ENCODE peak calls at places on chromosomes 16 and 17, in four cellular contexts. J, R, E and V are unnamed samples.

GRCh38 chr17:79950711-79951110 is 85.0 kb downstream of the TBC1D16 start:
- DNase-seq in J (no peak), E (no peak), R (no peak), V (no peak)

GRCh38 chr16:9033125-9033830 is 58.2 kb upstream of the HAPSTR1 start:
- DNase-seq in E (peak; percentile 41), J (no peak), R (peak; percentile 85), V (peak; percentile 28)

GRCh38 chr16:11250091-11250785 is 5.8 kb downstream of the SOCS1 start:
- DNase-seq in R (peak; percentile 27), E (no peak), J (no peak), V (no peak)

GRCh38 chr17:76696763-76697701 is 13.7 kb downstream of the MXRA7 start:
- DNase-seq in J (no peak), R (no peak), E (peak; percentile 76), V (no peak)

GRCh38 chr16:67244387-67245188 is 2.7 kb downstream of the FHOD1 start:
- DNase-seq in R (peak; percentile 88), J (peak; percentile 97), E (peak; percentile 76), V (peak; percentile 74)

GRCh38 chr17:4881761-4882555 is 17.4 kb upstream of the C17orf107 start:
- DNase-seq in E (peak; percentile 52), R (peak; percentile 61), J (no peak), V (peak; percentile 23)

GRCh38 chr17:74972107-74972972 is at the start of gene HID1:
- DNase-seq in R (no peak), E (peak; percentile 39), J (peak; percentile 75), V (peak; percentile 56)

GRCh38 chr17:2797632-2798031 is 1.4 kb downstream of the RAP1GAP2 start:
- DNase-seq in R (no peak), J (no peak), E (no peak), V (no peak)

GRCh38 chr17:69607162-69607834 is 192.8 kb downstream of the MAP2K6 start:
- DNase-seq in R (peak; percentile 91), E (peak; percentile 89), J (no peak), V (peak; percentile 33)

GRCh38 chr17:77002103-77003045 is 134.2 kb downstream of the MGAT5B start:
- DNase-seq in R (peak; percentile 55), E (no peak), J (no peak), V (no peak)

GRCh38 chr17:17080781-17081180 is 38.5 kb downstream of the MPRIP start:
- DNase-seq in J (no peak), E (no peak), R (no peak), V (no peak)

GRCh38 chr16:82643936-82644630 is 17.3 kb downstream of the CDH13 start:
- DNase-seq in R (no peak), E (no peak), J (no peak), V (no peak)

GRCh38 chr17:27531469-27531948 is 75.3 kb downstream of the KSR1 start:
- DNase-seq in J (no peak), E (no peak), R (no peak), V (no peak)

GRCh38 chr17:40224707-40225092 is 5.6 kb downstream of the WIPF2 start:
- DNase-seq in J (no peak), E (no peak), R (peak; percentile 4), V (no peak)

GRCh38 chr17:11296994-11297393 is 56.0 kb downstream of the SHISA6 start:
- DNase-seq in R (peak; percentile 2), J (no peak), E (no peak), V (peak; percentile 6)

GRCh38 chr16:27482397-27483082 is 67.2 kb downstream of the GTF3C1 start:
- DNase-seq in J (no peak), R (no peak), E (no peak), V (no peak)

GRCh38 chr16:27485811-27486210 is 63.9 kb downstream of the GTF3C1 start:
- DNase-seq in J (no peak), R (no peak), E (no peak), V (no peak)

GRCh38 chr16:27485126-27485525 is 64.6 kb downstream of the GTF3C1 start:
- DNase-seq in R (no peak), E (no peak), J (no peak), V (no peak)

GRCh38 chr16:27483083-27483437 is 66.7 kb downstream of the GTF3C1 start:
- DNase-seq in J (no peak), R (peak; percentile 55), E (no peak), V (no peak)

DNA sequence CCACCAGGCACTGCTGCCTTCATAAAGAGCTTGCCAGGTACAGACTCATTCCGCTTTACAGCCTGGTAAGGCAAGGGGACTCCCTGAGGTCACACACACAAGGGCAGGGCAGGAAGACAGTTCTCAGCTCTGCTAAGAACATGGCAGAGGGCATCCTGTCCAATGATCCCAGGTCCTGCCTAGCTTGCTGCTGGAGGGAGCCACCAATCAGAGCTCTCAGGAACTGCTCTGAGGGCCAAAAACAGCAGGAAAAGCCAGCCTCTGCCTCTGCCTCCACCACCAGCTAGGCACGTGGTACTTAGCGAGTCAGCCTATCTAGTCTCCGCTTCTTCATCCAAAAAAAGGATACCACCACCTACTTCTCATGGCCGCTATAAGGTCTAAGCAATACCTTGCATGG is 66.1 kb downstream of the GTF3C1 start:
- DNase-seq in R (no peak), J (no peak), E (peak; percentile 6), V (no peak)
- H3K4me3 ChIP-seq in R (no peak overlapping the region), J (no peak overlapping the region), E (no peak overlapping the region), V (no peak overlapping the region)

GRCh38 chr17:55577687-55578086 is 66.4 kb upstream of the SMIM36 start:
- DNase-seq in E (no peak), R (peak; percentile 46), J (peak; percentile 72), V (no peak)
- H3K4me3 ChIP-seq in E (no peak overlapping the region), R (peak overlapping the region; percentile 43), J (peak overlapping the region; percentile 55), V (no peak overlapping the region)

DNA sequence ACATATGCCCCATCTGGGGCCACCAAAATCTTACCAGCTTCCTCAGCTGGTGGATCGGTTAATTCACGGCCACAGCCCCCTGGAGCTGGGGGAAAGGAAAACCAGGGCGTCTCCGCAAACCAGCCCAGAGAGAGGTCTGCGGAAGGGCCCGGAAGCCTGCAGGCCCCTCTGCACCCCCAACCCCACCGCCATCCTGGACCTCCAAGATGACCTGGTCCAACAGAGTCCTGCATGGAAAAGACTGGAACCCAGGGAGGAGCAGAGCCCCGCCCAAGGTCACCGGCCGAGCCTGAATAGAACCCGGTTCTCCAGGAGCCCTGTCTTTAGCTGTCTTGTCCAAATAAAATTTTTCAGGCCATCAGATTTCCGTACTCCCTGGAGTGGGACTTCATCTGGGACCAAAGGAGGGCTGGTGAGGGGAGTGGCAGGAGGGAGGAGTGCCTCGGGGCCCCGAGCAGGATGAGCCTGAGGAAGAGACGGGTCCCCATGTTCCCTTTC is 37.4 kb upstream of the NDRG4 start:
- DNase-seq in E (no peak), J (no peak), R (no peak), V (no peak)
- H3K4me3 ChIP-seq in E (no peak overlapping the region), J (no peak overlapping the region), R (no peak overlapping the region), V (no peak overlapping the region)

GRCh38 chr17:14297161-14297851 is 3.6 kb upstream of the HS3ST3B1 start:
- DNase-seq in E (peak; percentile 11), J (peak; percentile 48), R (peak; percentile 71), V (no peak)

GRCh38 chr17:14298221-14298994 is 2.5 kb upstream of the HS3ST3B1 start:
- DNase-seq in R (peak; percentile 36), E (no peak), J (peak; percentile 36), V (no peak)

GRCh38 chr17:14295676-14296075 is 5.2 kb upstream of the HS3ST3B1 start:
- DNase-seq in E (no peak), J (no peak), R (no peak), V (no peak)

GRCh38 chr17:14294876-14295275 is 6.0 kb upstream of the HS3ST3B1 start:
- DNase-seq in E (no peak), R (no peak), J (no peak), V (no peak)

DNA sequence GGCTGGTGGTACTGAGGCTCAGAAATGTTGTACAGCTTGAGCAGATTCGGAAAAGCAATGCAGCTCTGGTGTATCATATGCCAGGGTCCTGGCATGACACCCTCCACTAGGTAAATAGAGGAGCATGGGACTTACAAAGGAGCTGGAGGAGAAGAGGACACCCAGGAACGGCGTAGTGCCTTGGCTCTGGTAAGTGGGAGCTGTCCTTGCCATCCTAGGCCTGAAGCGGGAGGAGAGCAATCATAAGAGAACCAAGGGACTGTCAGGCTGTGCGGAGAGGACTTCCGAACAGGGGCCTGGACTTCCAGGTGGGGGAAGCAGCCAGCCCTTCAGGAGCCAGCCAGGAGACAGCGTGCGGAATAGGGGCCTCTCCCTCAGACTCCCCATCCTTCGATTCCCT is 4.4 kb upstream of the HS3ST3B1 start:
- DNase-seq in E (no peak), J (no peak), R (no peak), V (no peak)
- H3K4me3 ChIP-seq in E (no peak overlapping the region), J (no peak overlapping the region), R (no peak overlapping the region), V (no peak overlapping the region)